ENCODE peak calls at places on chromosomes 1 and 21, in five cellular contexts. G is GM12878, R is HepG2, C is NT2/D1, E is H1. A is an unnamed sample.

GRCh38 chr1:199573047-199573446 is 454.5 kb upstream of the NR5A2 start:
- DNase-seq in G (no peak), R (no peak), C (no peak), E (no peak), A (no peak)

GRCh38 chr1:150061632-150062101 is 5.9 kb upstream of the VPS45 start:
- DNase-seq in G (no peak), R (no peak), C (no peak), E (no peak), A (no peak)

GRCh38 chr1:87325982-87326738 is 2.5 kb upstream of the LMO4 start:
- DNase-seq in G (no peak), R (peak), C (peak), E (no peak), A (peak)

GRCh38 chr1:23597635-23598388 is 38.5 kb upstream of the ID3 start:
- DNase-seq in G (no peak), R (no peak), C (peak), E (no peak), A (no peak)

GRCh38 chr21:38712076-38712475 is 93.7 kb upstream of the ETS2 start:
- DNase-seq in G (no peak), R (peak), C (peak), E (peak), A (peak)

GRCh38 chr1:204464174-204464573 is 30.4 kb downstream of the PIK3C2B start:
- DNase-seq in G (no peak), R (no peak), C (no peak), E (no peak), A (no peak)

GRCh38 chr1:1136547-1137230 is 20.8 kb upstream of the C1orf159 start:
- DNase-seq in G (no peak), R (no peak), C (no peak), E (no peak), A (no peak)

GRCh38 chr21:37555672-37556261 is 189.2 kb downstream of the DYRK1A start:
- DNase-seq in G (no peak), R (no peak), C (no peak), E (no peak), A (no peak)

GRCh38 chr1:72122099-72122893 is 160.0 kb downstream of the NEGR1 start:
- DNase-seq in G (no peak), R (no peak), C (no peak), E (no peak), A (no peak)

GRCh38 chr1:17591814-17592430 is 52.4 kb downstream of the ARHGEF10L start:
- DNase-seq in G (no peak), R (peak), C (no peak), E (no peak), A (no peak)

GRCh38 chr21:19853709-19854575 is 1144.3 kb upstream of the NCAM2 start:
- DNase-seq in G (no peak), R (no peak), C (no peak), E (peak), A (peak)

GRCh38 chr1:28895896-28896608 is 18.3 kb upstream of the EPB41 start:
- DNase-seq in G (no peak), R (no peak), C (no peak), E (no peak), A (no peak)

GRCh38 chr1:68330391-68330790 is 98.1 kb upstream of the WLS start:
- DNase-seq in G (no peak), R (no peak), C (no peak), E (no peak), A (no peak)

GRCh38 chr1:156551866-156552265 is 20.5 kb downstream of the IQGAP3 start:
- DNase-seq in G (no peak), R (no peak), C (no peak), E (no peak), A (no peak)

GRCh38 chr21:45386336-45386727 is 18.6 kb upstream of the COL18A1 start:
- DNase-seq in G (no peak), R (no peak), C (no peak), E (no peak), A (no peak)

GRCh38 chr1:34901919-34902318 is 27.5 kb downstream of the DLGAP3 start:
- DNase-seq in G (no peak), R (no peak), C (no peak), E (no peak), A (no peak)

GRCh38 chr1:205229399-205229861 is 1.7 kb downstream of the TMCC2 start:
- DNase-seq in G (no peak), R (peak), C (peak), E (no peak), A (peak)

GRCh38 chr1:228668553-228669400 is 66.5 kb upstream of the RHOU start:
- DNase-seq in G (no peak), R (no peak), C (no peak), E (no peak), A (no peak)

GRCh38 chr21:38989745-38990423 is 184.2 kb downstream of the ETS2 start:
- DNase-seq in G (no peak), R (peak), C (no peak), E (no peak), A (peak)

GRCh38 chr1:79781261-79781660 is 774.7 kb upstream of the ADGRL4 start:
- DNase-seq in G (no peak), R (no peak), C (no peak), E (no peak), A (no peak)

GRCh38 chr1:232965124-232965911 is 14.9 kb downstream of the NTPCR start:
- DNase-seq in G (no peak), R (no peak), C (no peak), E (no peak), A (no peak)

GRCh38 chr1:223037845-223038244 is 105.2 kb downstream of the TLR5 start:
- DNase-seq in G (no peak), R (no peak), C (no peak), E (no peak), A (no peak)

GRCh38 chr1:7574121-7575040 is 196.7 kb upstream of the VAMP3 start:
- DNase-seq in G (no peak), R (no peak), C (no peak), E (no peak), A (no peak)

GRCh38 chr1:218874801-218875400 is 298.8 kb upstream of the LYPLAL1 start:
- DNase-seq in G (no peak), R (no peak), C (no peak), E (no peak), A (no peak)

GRCh38 chr1:2949966-2950925 is 71.0 kb upstream of the ACTRT2 start:
- DNase-seq in G (no peak), R (no peak), C (no peak), E (no peak), A (no peak)

GRCh38 chr1:154546264-154547043 is 12.0 kb downstream of the UBE2Q1 start:
- DNase-seq in G (peak), R (peak), C (peak), E (peak), A (peak)

GRCh38 chr1:66335859-66336640 is 197.9 kb upstream of the SGIP1 start:
- DNase-seq in G (peak), R (no peak), C (no peak), E (no peak), A (no peak)

GRCh38 chr1:60813051-60813450 is 269.3 kb upstream of the NFIA start:
- DNase-seq in G (no peak), R (no peak), C (no peak), E (no peak), A (no peak)

GRCh38 chr1:195897072-195897471 is 711.2 kb downstream of the KCNT2 start:
- DNase-seq in G (no peak), R (no peak), C (no peak), E (no peak), A (peak)

GRCh38 chr1:16076003-16076870 is 2.8 kb upstream of the FAM131C start:
- DNase-seq in G (no peak), R (no peak), C (no peak), E (no peak), A (no peak)

GRCh38 chr1:160045653-160046052 is 13.9 kb upstream of the PIGM start:
- DNase-seq in G (no peak), R (peak), C (no peak), E (no peak), A (no peak)

GRCh38 chr1:162629077-162629637 is 3.1 kb upstream of the DDR2 start:
- DNase-seq in G (no peak), R (no peak), C (no peak), E (no peak), A (no peak)
- TF ChIP-seq SUZ12 in G (no peak), R (no peak), C (no peak), E (no peak), A (no peak)

GRCh38 chr1:161081519-161081918 is 7.8 kb downstream of the NECTIN4 start:
- DNase-seq in G (no peak), R (no peak), C (no peak), E (no peak), A (no peak)

GRCh38 chr1:161081151-161081405 is 8.3 kb downstream of the NECTIN4 start:
- DNase-seq in G (no peak), R (no peak), C (no peak), E (no peak), A (no peak)

GRCh38 chr1:161083743-161084084 is 5.6 kb downstream of the NECTIN4 start:
- DNase-seq in G (no peak), R (no peak), C (no peak), E (no peak), A (no peak)

GRCh38 chr1:161082996-161083742 is 6.2 kb downstream of the NECTIN4 start:
- DNase-seq in G (no peak), R (peak), C (no peak), E (no peak), A (peak)

DNA sequence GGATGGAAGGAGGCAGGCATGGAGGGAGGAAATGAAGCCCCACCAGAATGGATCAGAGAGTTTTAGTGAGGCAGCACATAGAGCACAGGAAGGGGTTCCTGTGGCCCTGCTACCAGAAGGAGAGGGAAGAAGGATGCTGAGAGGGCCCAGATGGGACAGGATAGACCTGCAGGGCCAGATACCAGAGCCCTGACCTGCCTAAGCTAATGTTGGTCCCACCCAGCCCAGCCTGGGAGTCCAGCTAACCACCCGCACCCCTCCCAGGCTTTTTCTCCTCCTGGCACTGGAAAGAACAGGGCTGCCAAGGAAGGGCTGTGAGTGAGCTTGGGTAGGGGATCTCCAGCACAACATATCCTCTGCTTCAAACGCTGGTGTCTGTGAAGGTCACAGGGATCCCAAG is 6.9 kb downstream of the NECTIN4 start:
- DNase-seq in G (no peak), R (no peak), C (no peak), E (no peak), A (no peak)
- TF ChIP-seq SUZ12 in G (no peak), R (no peak), C (no peak), E (no peak), A (no peak)

DNA sequence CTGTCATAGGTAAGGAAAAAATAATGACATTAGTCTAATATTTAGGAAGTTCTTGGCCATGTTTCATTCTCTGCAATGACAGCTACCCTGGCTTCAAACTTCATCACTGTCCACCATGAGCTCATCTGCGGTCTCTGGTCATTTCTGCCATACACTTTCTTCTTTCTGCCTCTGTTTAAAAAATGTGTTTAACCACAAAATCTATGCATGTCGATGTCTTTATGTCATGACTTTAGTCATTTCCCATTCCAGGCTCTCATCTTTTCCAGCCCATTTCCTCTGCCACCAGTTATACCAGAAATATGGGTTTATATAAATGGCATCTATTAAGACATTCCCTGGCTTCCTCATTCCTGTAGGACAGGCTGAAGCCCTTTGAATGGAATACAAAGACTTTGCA is 68.5 kb upstream of the DUSP10 start:
- DNase-seq in G (no peak), R (no peak), C (no peak), E (no peak), A (no peak)
- TF ChIP-seq SUZ12 in G (no peak), R (no peak), C (no peak), E (no peak), A (no peak)

GRCh38 chr1:185438936-185439335 is 121.9 kb upstream of the IVNS1ABP start:
- DNase-seq in G (no peak), R (no peak), C (no peak), E (no peak), A (no peak)
- TF ChIP-seq SUZ12 in G (no peak), R (no peak), C (no peak), E (no peak), A (no peak)

GRCh38 chr1:113142791-113143190 is 69.8 kb downstream of the LRIG2 start:
- DNase-seq in G (no peak), R (no peak), C (no peak), E (no peak), A (no peak)
- TF ChIP-seq SUZ12 in G (no peak), R (no peak), C (no peak), E (no peak), A (no peak)

DNA sequence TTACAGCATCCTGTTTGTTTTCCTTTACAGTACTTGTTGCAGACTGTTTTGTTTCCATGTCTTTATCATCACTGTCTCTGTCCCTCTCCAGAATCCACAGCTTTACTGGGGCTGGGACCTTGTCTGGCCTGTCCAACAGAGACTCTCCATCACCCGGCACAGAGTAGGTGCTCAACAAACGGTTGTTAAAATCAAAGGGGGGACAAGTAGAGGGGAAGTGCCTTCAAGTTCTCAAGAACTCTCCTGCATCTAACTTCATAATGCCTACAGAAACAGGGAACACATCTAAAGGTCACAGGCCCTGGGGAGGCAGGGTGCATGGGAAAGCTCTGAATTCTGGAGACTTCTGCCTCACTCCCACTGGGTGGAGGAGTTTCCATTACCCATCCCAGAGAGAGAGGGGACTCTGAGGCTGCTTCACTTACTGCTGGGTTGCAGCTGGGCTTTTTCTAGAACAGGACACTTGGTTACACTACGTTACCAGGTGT is 2.3 kb upstream of the ECE1 start:
- DNase-seq in G (no peak), R (no peak), C (no peak), E (no peak), A (no peak)
- TF ChIP-seq SUZ12 in G (no peak), R (no peak), C (no peak), E (no peak), A (no peak)

GRCh38 chr1:5198328-5198727 is 543.9 kb downstream of the AJAP1 start:
- DNase-seq in G (no peak), R (no peak), C (no peak), E (no peak), A (no peak)
- TF ChIP-seq SUZ12 in G (no peak), R (no peak), C (no peak), E (no peak), A (no peak)